ENCODE peak calls at places on chromosomes 2 and 18, in six cellular contexts. K is coronary artery, M is neural progenitor cell, S is DMS153, J is IMR-90, V is esophagus squamous epithelium. I is an unnamed sample.

GRCh38 chr2:184562532-184562931 is 35.8 kb upstream of the ZNF804A start:
- DNase-seq in K (no peak), M (no peak), S (no peak), J (peak), V (no peak), I (no peak)

GRCh38 chr18:62717059-62717849 is 1.9 kb downstream of the PHLPP1 start:
- DNase-seq in K (peak), M (no peak), S (peak), J (peak), V (no peak), I (peak)

GRCh38 chr18:78612318-78612717 is 367.3 kb upstream of the SALL3 start:
- DNase-seq in K (no peak), M (no peak), S (no peak), J (no peak), V (no peak), I (no peak)

GRCh38 chr18:58998421-58999203 is 133.9 kb downstream of the ZNF532 start:
- DNase-seq in K (no peak), M (no peak), S (no peak), J (peak), V (no peak), I (no peak)

GRCh38 chr18:28065031-28065792 is 111.7 kb downstream of the CDH2 start:
- DNase-seq in K (no peak), M (peak), S (no peak), J (peak), V (no peak), I (no peak)

GRCh38 chr2:64592994-64593655 is 60.6 kb downstream of the SERTAD2 start:
- DNase-seq in K (no peak), M (no peak), S (no peak), J (peak), V (no peak), I (no peak)

GRCh38 chr18:3150274-3150673 is 69.5 kb downstream of the MYOM1 start:
- DNase-seq in K (no peak), M (no peak), S (no peak), J (no peak), V (no peak), I (no peak)

GRCh38 chr18:7941533-7941932 is 374.4 kb downstream of the PTPRM start:
- DNase-seq in K (no peak), M (no peak), S (peak), J (no peak), V (no peak), I (peak)

GRCh38 chr2:66553370-66553769 is 118.4 kb downstream of the MEIS1 start:
- DNase-seq in K (no peak), M (no peak), S (peak), J (no peak), V (no peak), I (no peak)

GRCh38 chr2:111139637-111140317 is 19.1 kb downstream of the BCL2L11 start:
- DNase-seq in K (no peak), M (no peak), S (peak), J (peak), V (no peak), I (peak)

GRCh38 chr2:217703999-217704398 is 298.8 kb downstream of the TNS1 start:
- DNase-seq in K (no peak), M (no peak), S (no peak), J (no peak), V (no peak), I (no peak)

GRCh38 chr2:65630643-65631042 is 198.2 kb upstream of the SPRED2 start:
- DNase-seq in K (no peak), M (no peak), S (no peak), J (peak), V (no peak), I (no peak)

GRCh38 chr18:70072678-70073077 is 125.0 kb upstream of the CD226 start:
- DNase-seq in K (no peak), M (no peak), S (peak), J (peak), V (no peak), I (peak)

GRCh38 chr2:128439231-128440086 is 120.8 kb upstream of the HS6ST1 start:
- DNase-seq in K (peak), M (no peak), S (no peak), J (no peak), V (no peak), I (no peak)

GRCh38 chr2:200575957-200576356 is 9.9 kb upstream of the AOX1 start:
- DNase-seq in K (no peak), M (no peak), S (no peak), J (peak), V (no peak), I (no peak)

GRCh38 chr2:241069821-241070281 is 32.2 kb downstream of the MTERF4 start:
- DNase-seq in K (no peak), M (no peak), S (no peak), J (no peak), V (no peak), I (no peak)